ENCODE peak calls at places on chromosomes 6 and 20, in seven cellular contexts. K is HEK293T, X is HTR-8/SVneo, C is cardiac fibroblast, B is cardiac muscle cell, O is Daoy, S is HuH-7.5. F is an unnamed sample.

GRCh38 chr6:154509421-154510143 is 903 bp downstream of the CNKSR3 start:
- DNase-seq in K (peak; percentile 46), X (no peak), C (peak; percentile 42), B (peak; percentile 41), O (peak; percentile 58), S (no peak), F (peak; percentile 39)

GRCh38 chr6:88177961-88178464 is 11.9 kb upstream of the CNR1 start:
- DNase-seq in K (no peak), X (no peak), C (peak; percentile 83), B (peak; percentile 38), O (peak; percentile 33), S (no peak), F (no peak)

GRCh38 chr20:50645253-50646068 is 45.9 kb downstream of the RIPOR3 start:
- DNase-seq in K (peak; percentile 28), X (peak; percentile 100), C (peak; percentile 99), B (peak; percentile 99), O (peak; percentile 96), S (peak; percentile 94), F (peak; percentile 97)

GRCh38 chr6:126040826-126041225 is 54.5 kb downstream of the TRMT11 start:
- DNase-seq in K (no peak), X (peak; percentile 12), C (peak; percentile 84), B (peak; percentile 76), O (peak; percentile 81), S (no peak), F (peak; percentile 30)

GRCh38 chr6:26222587-26222986 is 135.4 kb downstream of the HFE start:
- DNase-seq in K (no peak), X (no peak), C (no peak), B (no peak), O (no peak), S (no peak), F (no peak)

GRCh38 chr20:19815553-19815991 is 57.5 kb downstream of the RIN2 start:
- DNase-seq in K (no peak), X (peak; percentile 85), C (peak; percentile 100), B (peak; percentile 92), O (peak; percentile 95), S (no peak), F (peak; percentile 84)

GRCh38 chr20:11235058-11235457 is 561.3 kb upstream of the JAG1 start:
- DNase-seq in K (no peak), X (peak; percentile 35), C (peak; percentile 52), B (peak; percentile 70), O (peak; percentile 95), S (no peak), F (peak; percentile 40)

GRCh38 chr20:4997207-4997606 is 4.1 kb downstream of the SLC23A2 start:
- DNase-seq in K (no peak), X (no peak), C (no peak), B (no peak), O (no peak), S (no peak), F (no peak)

F was measured in hepatic stellate cell.